ENCODE peak calls at places on chromosomes 12 and 14, in seven cellular contexts. L is stimulated activated CD4-positive, alpha-beta T cell treated with anti-CD3 and anti-CD28 coated beads, TNF-alpha, amount 100 ng/mL, for 24 hours; Q is T follicular helper cell; J is GM10248; F is AG10803; I is T-helper 2 cell; W is COLO829. Y is an unnamed sample.

GRCh38 chr14:22520235-22520634 is 68.8 kb downstream of the DAD1 start:
- DNase-seq in Q (no peak), W (no peak), J (no peak), I (no peak), L (no peak), F (peak), Y (no peak)

GRCh38 chr12:54173066-54173726 is 15.6 kb downstream of the SMUG1 start:
- DNase-seq in Q (peak), F (peak), W (no peak), L (no peak), J (peak), I (peak), Y (peak)

GRCh38 chr14:64910847-64911495 is 3.3 kb upstream of the CHURC1 start:
- DNase-seq in F (peak), Q (no peak), I (no peak), L (no peak), J (no peak), W (no peak), Y (no peak)

GRCh38 chr12:11730299-11731041 is 81.0 kb downstream of the ETV6 start:
- DNase-seq in J (peak), W (no peak), L (no peak), I (no peak), F (no peak), Q (no peak), Y (no peak)

GRCh38 chr14:76891436-76891835 is 65.2 kb downstream of the LRRC74A start:
- DNase-seq in Q (no peak), L (no peak), I (no peak), F (peak), W (no peak), J (no peak), Y (no peak)

GRCh38 chr14:53093206-53093605 is 59.9 kb downstream of the DDHD1 start:
- DNase-seq in I (no peak), F (peak), J (no peak), W (no peak), L (no peak), Q (no peak), Y (no peak)

GRCh38 chr12:1439687-1440086 is 154.7 kb downstream of the FBXL14 start:
- DNase-seq in J (no peak), W (no peak), F (no peak), I (no peak), Q (no peak), L (no peak), Y (no peak)

GRCh38 chr14:23538785-23539184 is 12.8 kb downstream of the ZFHX2 start:
- DNase-seq in F (peak), L (no peak), W (no peak), J (no peak), Q (no peak), I (no peak), Y (peak)

GRCh38 chr14:80208426-80208950 is 2.8 kb downstream of the DIO2 start:
- DNase-seq in F (no peak), L (no peak), Q (no peak), W (no peak), J (no peak), I (no peak), Y (no peak)

GRCh38 chr14:89351958-89352404 is 65.1 kb downstream of the FOXN3 start:
- DNase-seq in F (no peak), W (no peak), I (no peak), L (no peak), J (no peak), Q (no peak), Y (no peak)

GRCh38 chr14:101471723-101472517 is 89.4 kb upstream of the DIO3 start:
- DNase-seq in W (no peak), I (no peak), J (no peak), Q (no peak), F (no peak), L (no peak), Y (no peak)

GRCh38 chr14:101409006-101409543 is 152.2 kb upstream of the DIO3 start:
- DNase-seq in W (no peak), Q (no peak), F (no peak), J (no peak), I (no peak), L (no peak), Y (no peak)

GRCh38 chr14:102822311-102822863 is 45.1 kb downstream of the TRAF3 start:
- DNase-seq in L (no peak), I (no peak), Q (no peak), F (no peak), J (no peak), W (no peak), Y (no peak)

GRCh38 chr14:85118274-85118673 is 411.7 kb upstream of the FLRT2 start:
- DNase-seq in J (no peak), Q (no peak), W (no peak), F (no peak), I (no peak), L (no peak), Y (no peak)

GRCh38 chr12:109273354-109273753 is 35.7 kb downstream of the FOXN4 start:
- DNase-seq in W (no peak), J (no peak), Q (no peak), L (no peak), I (no peak), F (no peak), Y (no peak)

GRCh38 chr12:24473097-24473496 is 475.8 kb downstream of the BCAT1 start:
- DNase-seq in Q (no peak), J (no peak), L (no peak), W (no peak), I (no peak), F (no peak), Y (no peak)

GRCh38 chr14:96255501-96256366 is at the start of gene BDKRB1:
- DNase-seq in I (no peak), Q (no peak), J (no peak), L (no peak), W (no peak), F (peak), Y (no peak)

GRCh38 chr14:65414961-65415589 is 2.5 kb downstream of the FUT8 start:
- DNase-seq in F (peak), J (peak), Q (no peak), I (no peak), W (no peak), L (no peak), Y (no peak)

GRCh38 chr12:118034429-118035193 is 18.1 kb downstream of the RFC5 start:
- DNase-seq in W (no peak), Q (no peak), I (no peak), J (no peak), L (no peak), F (peak), Y (peak)

Y was measured in occipital lobe.